ENCODE peak calls at places on chromosomes 4 and X, in five cellular contexts. H is IMR-90, D is astrocyte of the spinal cord, X is kidney epithelial cell, W is upper lobe of right lung. C is an unnamed sample.

GRCh38 chr4:54473077-54473545 is 184.6 kb upstream of the KIT start:
- DNase-seq in D (no peak), H (peak), X (no peak), W (no peak), C (no peak)

GRCh38 chrX:72247206-72247944 is 8.5 kb upstream of the ERCC6L start:
- DNase-seq in D (no peak), H (peak), X (no peak), W (peak), C (no peak)

GRCh38 chr4:25863347-25863784 is 578 bp upstream of the SEL1L3 start:
- DNase-seq in X (no peak), H (no peak), D (no peak), W (peak), C (no peak)

GRCh38 chrX:68895339-68896250 is 66.8 kb downstream of the EFNB1 start:
- DNase-seq in D (peak), H (peak), W (no peak), X (peak), C (no peak)

GRCh38 chr4:111945014-111945413 is 200.2 kb upstream of the FAM241A start:
- DNase-seq in W (no peak), H (no peak), X (no peak), D (peak), C (no peak)

GRCh38 chr4:158171456-158171790 is 1.4 kb downstream of the GASK1B start:
- DNase-seq in X (no peak), D (peak), W (no peak), H (no peak), C (no peak)

GRCh38 chr4:7785017-7785416 is 154.6 kb downstream of the AFAP1 start:
- DNase-seq in H (peak), W (no peak), X (no peak), D (peak), C (no peak)

GRCh38 chr4:44326716-44327115 is 121.9 kb downstream of the KCTD8 start:
- DNase-seq in D (no peak), X (no peak), W (no peak), H (no peak), C (no peak)

GRCh38 chr4:1793496-1793840 is 375 bp downstream of the FGFR3 start:
- DNase-seq in X (no peak), W (peak), H (no peak), D (no peak), C (no peak)

GRCh38 chr4:100848865-100849264 is 331.0 kb upstream of the EMCN start:
- DNase-seq in H (no peak), W (no peak), D (no peak), X (no peak), C (no peak)

GRCh38 chr4:186624951-186625350 is 69.6 kb upstream of the MTNR1A start:
- DNase-seq in W (no peak), H (peak), X (no peak), D (peak), C (peak)

GRCh38 chr4:69936566-69936965 is 5.7 kb downstream of the CSN1S1 start:
- DNase-seq in D (no peak), W (no peak), H (no peak), X (no peak), C (no peak)

DNA sequence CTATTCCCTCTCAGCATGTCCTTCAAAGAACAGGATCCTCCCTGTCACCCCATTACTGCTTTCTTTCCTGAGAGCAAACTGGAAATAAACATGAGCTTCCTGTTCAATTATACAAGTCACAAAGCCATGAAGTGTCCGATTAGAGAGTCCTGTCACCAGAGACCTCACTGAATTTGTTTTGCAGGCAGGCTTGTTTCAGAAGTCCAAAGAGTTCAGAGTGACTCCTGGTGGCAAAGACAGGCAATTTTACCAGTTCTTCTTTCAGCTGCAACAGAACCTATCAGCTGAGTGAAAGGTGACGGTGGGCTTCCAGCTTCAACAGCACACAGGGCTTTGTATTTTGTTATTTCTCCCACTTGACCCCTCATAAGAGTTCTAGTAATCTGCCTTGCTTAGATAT is 6.4 kb downstream of the ELK1 start:
- DNase-seq in D (no peak), X (no peak), W (no peak), H (peak), C (no peak)
- TF ChIP-seq CTCF in D (peak), X (peak), W (peak), H (peak), C (peak)

GRCh38 chr4:87838207-87838606 is 5.4 kb downstream of the MEPE start:
- DNase-seq in X (no peak), D (peak), H (no peak), W (no peak), C (no peak)
- TF ChIP-seq CTCF in X (peak), D (peak), H (peak), W (no peak), C (peak)

GRCh38 chr4:28269426-28269825 is 1408.8 kb downstream of the STIM2 start:
- DNase-seq in H (no peak), X (no peak), D (no peak), W (no peak), C (no peak)
- TF ChIP-seq CTCF in H (no peak), X (no peak), D (no peak), W (no peak), C (no peak)

GRCh38 chr4:175253184-175253902 is 335.2 kb downstream of the ADAM29 start:
- DNase-seq in D (no peak), X (no peak), W (no peak), H (no peak), C (no peak)
- TF ChIP-seq CTCF in D (peak), X (peak), W (peak), H (no peak), C (no peak)

GRCh38 chrX:15594371-15594770 is 6.4 kb downstream of the ACE2 start:
- DNase-seq in W (no peak), D (no peak), X (no peak), H (no peak), C (no peak)
- TF ChIP-seq CTCF in W (no peak), D (peak), X (peak), H (peak), C (no peak)

GRCh38 chr4:115906428-115906827 is 793.0 kb upstream of the NDST4 start:
- DNase-seq in W (no peak), H (no peak), D (no peak), X (no peak), C (no peak)
- TF ChIP-seq CTCF in W (no peak), H (no peak), D (no peak), X (no peak), C (no peak)

DNA sequence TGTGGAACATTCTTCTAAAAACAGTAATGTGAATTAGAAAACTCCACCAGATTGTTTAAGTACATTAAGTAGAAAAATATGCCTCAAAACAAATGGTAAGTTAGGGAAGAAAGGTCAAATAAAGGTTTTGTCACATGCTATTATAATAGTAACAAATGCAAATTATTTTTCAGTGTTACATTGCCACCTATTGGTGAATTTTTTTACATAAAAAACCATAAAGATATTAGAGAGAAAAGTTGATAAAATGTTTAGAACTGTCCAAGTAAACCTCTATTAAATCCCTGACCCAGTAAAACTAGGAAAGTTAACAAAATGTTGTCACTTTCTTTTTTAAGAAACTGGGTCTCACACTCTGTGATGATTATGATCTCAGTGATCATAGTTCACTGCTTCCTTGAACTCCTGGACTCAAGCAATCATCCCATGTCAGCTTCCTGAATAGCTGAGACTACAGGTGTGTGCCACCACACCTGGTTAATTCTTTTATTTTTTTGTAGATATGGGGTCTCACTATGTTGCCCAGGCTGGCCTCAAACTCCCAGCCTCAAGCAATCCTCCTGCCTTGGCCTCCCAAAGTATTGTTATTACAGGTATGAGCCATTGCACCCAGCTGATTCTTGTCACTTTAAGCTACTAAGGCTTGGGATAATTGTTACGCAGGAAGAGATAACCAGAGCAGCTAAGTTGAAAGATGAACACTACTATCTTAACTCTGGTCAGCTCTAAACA is 157.6 kb downstream of the ATRX start:
- DNase-seq in X (no peak), H (no peak), D (peak), W (no peak), C (no peak)
- TF ChIP-seq CTCF in X (no peak), H (peak), D (no peak), W (no peak), C (no peak)

DNA sequence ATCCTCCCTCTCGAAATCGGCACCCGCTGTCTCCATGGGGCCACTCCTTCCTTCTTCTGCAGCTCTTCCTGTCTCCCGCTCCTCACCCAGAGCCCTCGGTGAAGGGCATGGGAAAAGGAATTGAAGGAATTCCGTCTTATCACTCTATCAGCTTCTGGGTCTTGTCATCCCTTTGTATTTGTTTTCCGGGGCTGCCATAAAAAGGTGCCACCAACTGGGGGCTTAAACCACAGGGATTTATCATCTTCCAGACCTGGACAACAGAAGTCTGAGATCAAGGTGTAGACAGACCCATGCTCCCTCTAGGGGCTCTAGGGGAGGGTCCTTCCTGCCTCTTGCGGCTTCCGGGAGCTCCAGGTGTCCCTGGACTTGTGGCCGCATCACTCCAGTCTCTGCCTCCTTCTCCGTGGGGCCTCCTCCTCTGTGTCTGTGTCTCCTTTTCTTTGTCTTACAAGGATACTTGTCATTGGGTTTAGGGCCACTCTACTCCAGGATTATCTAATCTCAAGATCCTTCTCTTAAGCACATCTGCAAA is 24.0 kb downstream of the CD99 start:
- DNase-seq in H (no peak), X (no peak), W (no peak), D (no peak), C (no peak)
- TF ChIP-seq CTCF in H (no peak), X (no peak), W (no peak), D (no peak), C (no peak)

GRCh38 chr4:24736066-24736465 is 59.3 kb upstream of the SOD3 start:
- DNase-seq in W (no peak), D (no peak), X (no peak), H (peak), C (no peak)
- TF ChIP-seq CTCF in W (peak), D (peak), X (peak), H (peak), C (peak)

GRCh38 chrX:120457766-120458180 is 11.3 kb downstream of the LAMP2 start:
- DNase-seq in H (peak), D (peak), W (no peak), X (peak), C (peak)
- TF ChIP-seq CTCF in H (no peak), D (no peak), W (no peak), X (no peak), C (no peak)

C was measured in AG04449.